ENCODE peak calls at places on chromosomes 4 and X, in five cellular contexts. One of them, this sample, is unnamed. For H3K4me1, the result is how much of the 10 kb centered on the place peaks cover.

GRCh38 chr4:95165926-95166524 is 382.7 kb downstream of the UNC5C start:
- DNase-seq in psoas muscle: no peak
- DNase-seq in PC-3: peak
- DNase-seq in GM23338: peak
- DNase-seq in heart left ventricle: no peak
- DNase-seq in this sample: peak

GRCh38 chr4:15551740-15552446 is 82.2 kb downstream of the CC2D2A start:
- DNase-seq in psoas muscle: no peak
- DNase-seq in PC-3: no peak
- DNase-seq in GM23338: no peak
- DNase-seq in heart left ventricle: no peak
- DNase-seq in this sample: no peak

GRCh38 chr4:94744830-94745229 is 12.9 kb upstream of the BMPR1B start:
- DNase-seq in psoas muscle: no peak
- DNase-seq in PC-3: no peak
- DNase-seq in GM23338: no peak
- DNase-seq in heart left ventricle: no peak
- DNase-seq in this sample: no peak

GRCh38 chr4:7686166-7686870 is 251.6 kb upstream of the PSAPL1 start:
- DNase-seq in psoas muscle: no peak
- DNase-seq in PC-3: no peak
- DNase-seq in GM23338: no peak
- DNase-seq in heart left ventricle: no peak
- DNase-seq in this sample: no peak

GRCh38 chr4:3079694-3080123 is 5.2 kb downstream of the HTT start:
- DNase-seq in psoas muscle: no peak
- DNase-seq in PC-3: no peak
- DNase-seq in GM23338: no peak
- DNase-seq in heart left ventricle: no peak
- DNase-seq in this sample: no peak

GRCh38 chr4:113539408-113539807 is 222.1 kb downstream of the CAMK2D start:
- DNase-seq in psoas muscle: no peak
- DNase-seq in PC-3: peak
- DNase-seq in GM23338: no peak
- DNase-seq in heart left ventricle: no peak
- DNase-seq in this sample: peak

GRCh38 chr4:16123356-16124084 is 39.7 kb upstream of the PROM1 start:
- DNase-seq in psoas muscle: no peak
- DNase-seq in PC-3: no peak
- DNase-seq in GM23338: no peak
- DNase-seq in heart left ventricle: no peak
- DNase-seq in this sample: no peak

GRCh38 chrX:102516314-102516936 is at the start of gene TMSB15A:
- DNase-seq in psoas muscle: peak
- DNase-seq in PC-3: peak
- DNase-seq in GM23338: peak
- DNase-seq in heart left ventricle: peak
- DNase-seq in this sample: no peak

GRCh38 chrX:44962944-44963343 is 90.0 kb downstream of the KDM6A start:
- DNase-seq in psoas muscle: no peak
- DNase-seq in PC-3: no peak
- DNase-seq in GM23338: no peak
- DNase-seq in heart left ventricle: no peak
- DNase-seq in this sample: no peak

GRCh38 chr4:185955817-185956542 is 113.0 kb upstream of the TLR3 start:
- DNase-seq in psoas muscle: no peak
- DNase-seq in PC-3: no peak
- DNase-seq in GM23338: peak
- DNase-seq in heart left ventricle: no peak
- DNase-seq in this sample: no peak

GRCh38 chr4:126627255-126627654 is 1005.5 kb upstream of the INTU start:
- DNase-seq in psoas muscle: no peak
- DNase-seq in PC-3: peak
- DNase-seq in GM23338: peak
- DNase-seq in heart left ventricle: no peak
- DNase-seq in this sample: no peak

GRCh38 chrX:154459843-154460242 is 1.8 kb downstream of the PLXNA3 start:
- DNase-seq in psoas muscle: no peak
- DNase-seq in PC-3: no peak
- DNase-seq in GM23338: no peak
- DNase-seq in heart left ventricle: no peak
- DNase-seq in this sample: no peak

GRCh38 chr4:127783026-127783769 is 1.1 kb downstream of the HSPA4L start:
- DNase-seq in psoas muscle: peak
- DNase-seq in PC-3: peak
- DNase-seq in GM23338: peak
- DNase-seq in heart left ventricle: peak
- DNase-seq in this sample: peak

GRCh38 chr4:82372502-82372873 is 1.3 kb downstream of the HNRNPD start:
- DNase-seq in psoas muscle: no peak
- DNase-seq in PC-3: peak
- DNase-seq in GM23338: peak
- DNase-seq in heart left ventricle: peak
- DNase-seq in this sample: no peak

GRCh38 chr4:152709675-152710438 is 30.1 kb upstream of the TMEM154 start:
- DNase-seq in psoas muscle: no peak
- DNase-seq in PC-3: peak
- DNase-seq in GM23338: peak
- DNase-seq in heart left ventricle: no peak
- DNase-seq in this sample: peak

GRCh38 chr4:1501754-1502500 is 95.7 kb upstream of the NKX1-1 start:
- DNase-seq in psoas muscle: no peak
- DNase-seq in PC-3: no peak
- DNase-seq in GM23338: no peak
- DNase-seq in heart left ventricle: no peak
- DNase-seq in this sample: no peak

GRCh38 chr4:82201805-82202636 is 171.8 kb downstream of the HNRNPD start:
- DNase-seq in psoas muscle: no peak
- DNase-seq in PC-3: peak
- DNase-seq in GM23338: peak
- DNase-seq in heart left ventricle: no peak
- DNase-seq in this sample: peak

GRCh38 chr4:152635876-152636275 is 43.9 kb downstream of the TMEM154 start:
- DNase-seq in psoas muscle: no peak
- DNase-seq in PC-3: no peak
- DNase-seq in GM23338: no peak
- DNase-seq in heart left ventricle: no peak
- DNase-seq in this sample: no peak

GRCh38 chrX:46326161-46326560 is 219.1 kb downstream of the ZNF674 start:
- DNase-seq in psoas muscle: no peak
- DNase-seq in PC-3: peak
- DNase-seq in GM23338: peak
- DNase-seq in heart left ventricle: no peak
- DNase-seq in this sample: peak

GRCh38 chr4:3287972-3288570 is 4.8 kb upstream of the RGS12 start:
- DNase-seq in psoas muscle: no peak
- DNase-seq in PC-3: no peak
- DNase-seq in GM23338: no peak
- DNase-seq in heart left ventricle: peak
- DNase-seq in this sample: no peak

GRCh38 chr4:109977854-109978501 is 65.3 kb downstream of the EGF start:
- DNase-seq in psoas muscle: no peak
- DNase-seq in PC-3: peak
- DNase-seq in GM23338: peak
- DNase-seq in heart left ventricle: no peak
- DNase-seq in this sample: no peak

GRCh38 chr4:47118192-47118879 is 87.0 kb downstream of the GABRB1 start:
- DNase-seq in psoas muscle: no peak
- DNase-seq in PC-3: no peak
- DNase-seq in GM23338: no peak
- DNase-seq in heart left ventricle: no peak
- DNase-seq in this sample: no peak

GRCh38 chrX:111411591-111412371 is at the start of gene DCX:
- DNase-seq in psoas muscle: no peak
- DNase-seq in PC-3: no peak
- DNase-seq in GM23338: peak
- DNase-seq in heart left ventricle: no peak
- DNase-seq in this sample: no peak

GRCh38 chr4:96742332-96743014 is 902.6 kb downstream of the PDHA2 start:
- DNase-seq in psoas muscle: no peak
- DNase-seq in PC-3: no peak
- DNase-seq in GM23338: no peak
- DNase-seq in heart left ventricle: no peak
- DNase-seq in this sample: no peak

GRCh38 chr4:146442801-146443200 is 78.9 kb downstream of the SLC10A7 start:
- DNase-seq in psoas muscle: no peak
- DNase-seq in PC-3: peak
- DNase-seq in GM23338: no peak
- DNase-seq in heart left ventricle: no peak
- DNase-seq in this sample: peak

GRCh38 chrX:39859991-39860861 is 237.5 kb downstream of the BCOR start:
- DNase-seq in psoas muscle: no peak
- DNase-seq in PC-3: peak
- DNase-seq in GM23338: peak
- DNase-seq in heart left ventricle: peak
- DNase-seq in this sample: peak

GRCh38 chrX:40172980-40173661 is 75.4 kb upstream of the BCOR start:
- DNase-seq in psoas muscle: no peak
- DNase-seq in PC-3: no peak
- DNase-seq in GM23338: no peak
- DNase-seq in heart left ventricle: no peak
- DNase-seq in this sample: no peak

GRCh38 chr4:139511320-139511719 is 44.7 kb downstream of the SETD7 start:
- DNase-seq in psoas muscle: no peak
- DNase-seq in PC-3: no peak
- DNase-seq in GM23338: no peak
- DNase-seq in heart left ventricle: no peak
- DNase-seq in this sample: no peak

GRCh38 chrX:140525448-140525847 is 20.6 kb upstream of the SOX3 start:
- DNase-seq in psoas muscle: no peak
- DNase-seq in PC-3: no peak
- DNase-seq in GM23338: peak
- DNase-seq in heart left ventricle: no peak
- DNase-seq in this sample: no peak

GRCh38 chrX:11341274-11342256 is 48.4 kb downstream of the AMELX start:
- DNase-seq in psoas muscle: peak
- DNase-seq in PC-3: peak
- DNase-seq in GM23338: no peak
- DNase-seq in heart left ventricle: peak
- DNase-seq in this sample: peak

GRCh38 chrX:153934473-153935325 is at the start of gene NAA10:
- DNase-seq in psoas muscle: peak
- DNase-seq in PC-3: peak
- DNase-seq in GM23338: peak
- DNase-seq in heart left ventricle: peak
- DNase-seq in this sample: no peak

GRCh38 chrX:12771445-12772069 is 19.7 kb upstream of the PRPS2 start:
- DNase-seq in psoas muscle: peak
- DNase-seq in PC-3: peak
- DNase-seq in GM23338: peak
- DNase-seq in heart left ventricle: peak
- DNase-seq in this sample: no peak

GRCh38 chrX:118271770-118272169 is 74.1 kb upstream of the WDR44 start:
- DNase-seq in psoas muscle: no peak
- DNase-seq in PC-3: no peak
- DNase-seq in GM23338: no peak
- DNase-seq in heart left ventricle: no peak
- DNase-seq in this sample: no peak

GRCh38 chr4:85964298-85964697 is 395.6 kb downstream of the MAPK10 start:
- DNase-seq in psoas muscle: no peak
- DNase-seq in PC-3: no peak
- DNase-seq in GM23338: peak
- DNase-seq in heart left ventricle: no peak
- DNase-seq in this sample: no peak
- TF ChIP-seq CTCF in psoas muscle: no peak
- TF ChIP-seq CTCF in PC-3: peak
- TF ChIP-seq CTCF in GM23338: peak
- TF ChIP-seq CTCF in heart left ventricle: no peak
- TF ChIP-seq CTCF in this sample: peak

GRCh38 chrX:136534131-136534530 is 2.1 kb downstream of the VGLL1 start:
- DNase-seq in psoas muscle: no peak
- DNase-seq in PC-3: no peak
- DNase-seq in GM23338: no peak
- DNase-seq in heart left ventricle: no peak
- DNase-seq in this sample: no peak
- H3K4me1 ChIP-seq in psoas muscle: under half
- H3K4me1 ChIP-seq in PC-3: under half
- H3K4me1 ChIP-seq in GM23338: under half
- H3K4me1 ChIP-seq in heart left ventricle: under half
- H3K4me1 ChIP-seq in this sample: under half

GRCh38 chr4:132564920-132565319 is 584.2 kb upstream of the PCDH10 start:
- DNase-seq in psoas muscle: no peak
- DNase-seq in PC-3: peak
- DNase-seq in GM23338: peak
- DNase-seq in heart left ventricle: no peak
- DNase-seq in this sample: peak
- TF ChIP-seq CTCF in psoas muscle: no peak
- TF ChIP-seq CTCF in PC-3: peak
- TF ChIP-seq CTCF in GM23338: peak
- TF ChIP-seq CTCF in heart left ventricle: no peak
- TF ChIP-seq CTCF in this sample: peak

GRCh38 chr4:165767671-165768070 is 105.4 kb upstream of the TLL1 start:
- DNase-seq in psoas muscle: no peak
- DNase-seq in PC-3: no peak
- DNase-seq in GM23338: no peak
- DNase-seq in heart left ventricle: no peak
- DNase-seq in this sample: no peak
- H3K4me1 ChIP-seq in psoas muscle: under half
- H3K4me1 ChIP-seq in PC-3: under half
- H3K4me1 ChIP-seq in GM23338: under half
- H3K4me1 ChIP-seq in heart left ventricle: under half
- H3K4me1 ChIP-seq in this sample: under half

GRCh38 chrX:83771664-83772063 is 89.3 kb upstream of the CYLC1 start:
- DNase-seq in psoas muscle: no peak
- DNase-seq in PC-3: peak
- DNase-seq in GM23338: peak
- DNase-seq in heart left ventricle: no peak
- DNase-seq in this sample: no peak
- TF ChIP-seq CTCF in psoas muscle: no peak
- TF ChIP-seq CTCF in PC-3: peak
- TF ChIP-seq CTCF in GM23338: peak
- TF ChIP-seq CTCF in heart left ventricle: no peak
- TF ChIP-seq CTCF in this sample: no peak

GRCh38 chrX:48957827-48958634 is 624 bp upstream of the OTUD5 start:
- DNase-seq in psoas muscle: peak
- DNase-seq in PC-3: peak
- DNase-seq in GM23338: peak
- DNase-seq in heart left ventricle: peak
- DNase-seq in this sample: peak
- H3K4me1 ChIP-seq in psoas muscle: under half
- H3K4me1 ChIP-seq in PC-3: under half
- H3K4me1 ChIP-seq in GM23338: under half
- H3K4me1 ChIP-seq in heart left ventricle: under half
- H3K4me1 ChIP-seq in this sample: under half

GRCh38 chr4:81040175-81040659 is 9.7 kb downstream of the BMP3 start:
- DNase-seq in psoas muscle: no peak
- DNase-seq in PC-3: peak
- DNase-seq in GM23338: peak
- DNase-seq in heart left ventricle: no peak
- DNase-seq in this sample: peak
- TF ChIP-seq CTCF in psoas muscle: peak
- TF ChIP-seq CTCF in PC-3: peak
- TF ChIP-seq CTCF in GM23338: peak
- TF ChIP-seq CTCF in heart left ventricle: peak
- TF ChIP-seq CTCF in this sample: peak

GRCh38 chrX:15653961-15654360 is 10.6 kb downstream of the CLTRN start:
- DNase-seq in psoas muscle: no peak
- DNase-seq in PC-3: no peak
- DNase-seq in GM23338: no peak
- DNase-seq in heart left ventricle: no peak
- DNase-seq in this sample: no peak
- H3K4me1 ChIP-seq in psoas muscle: under half
- H3K4me1 ChIP-seq in PC-3: under half
- H3K4me1 ChIP-seq in GM23338: under half
- H3K4me1 ChIP-seq in heart left ventricle: under half
- H3K4me1 ChIP-seq in this sample: under half

This sample was measured in foreskin keratinocyte.